ENCODE peak calls at places on chromosomes 11 and 22, in six cellular contexts. B, A, V, H, X and U are unnamed samples.

GRCh38 chr11:101126551-101127347 is 2.9 kb downstream of the PGR start:
- DNase-seq in B (no peak), A (no peak), V (no peak), H (peak), X (peak), U (no peak)

GRCh38 chr11:115255006-115255762 is 249.0 kb downstream of the CADM1 start:
- DNase-seq in B (no peak), A (no peak), V (no peak), H (no peak), X (no peak), U (no peak)

GRCh38 chr22:24187731-24188644 is 6.7 kb downstream of the SUSD2 start:
- DNase-seq in B (no peak), A (no peak), V (no peak), H (no peak), X (no peak), U (no peak)

GRCh38 chr11:24239016-24239720 is 257.7 kb upstream of the LUZP2 start:
- DNase-seq in B (no peak), A (no peak), V (no peak), H (no peak), X (peak), U (no peak)

GRCh38 chr11:126166413-126166812 is 45.0 kb downstream of the RPUSD4 start:
- DNase-seq in B (no peak), A (no peak), V (no peak), H (no peak), X (no peak), U (no peak)

GRCh38 chr11:132028380-132029240 is 658.2 kb downstream of the NTM start:
- DNase-seq in B (no peak), A (peak), V (no peak), H (peak), X (peak), U (no peak)

GRCh38 chr11:119210035-119210434 is 3.9 kb downstream of the CBL start:
- DNase-seq in B (no peak), A (no peak), V (no peak), H (no peak), X (no peak), U (no peak)

GRCh38 chr11:113496026-113496651 is 20.9 kb upstream of the DRD2 start:
- DNase-seq in B (no peak), A (no peak), V (no peak), H (no peak), X (no peak), U (no peak)

GRCh38 chr11:27227744-27228143 is 135.3 kb downstream of the CCDC34 start:
- DNase-seq in B (no peak), A (no peak), V (no peak), H (no peak), X (no peak), U (peak)

GRCh38 chr11:19253149-19253540 is 12.4 kb upstream of the E2F8 start:
- DNase-seq in B (no peak), A (peak), V (no peak), H (no peak), X (peak), U (peak)

GRCh38 chr22:37274380-37274862 is 7.9 kb upstream of the CYTH4 start:
- DNase-seq in B (no peak), A (no peak), V (no peak), H (no peak), X (no peak), U (no peak)

GRCh38 chr11:96162816-96163499 is 180.0 kb downstream of the MAML2 start:
- DNase-seq in B (no peak), A (no peak), V (no peak), H (no peak), X (peak), U (no peak)

GRCh38 chr11:10891321-10891720 is 33.5 kb upstream of the ZBED5 start:
- DNase-seq in B (no peak), A (no peak), V (no peak), H (no peak), X (no peak), U (no peak)

GRCh38 chr11:40314327-40314726 is 1145.1 kb downstream of the LRRC4C start:
- DNase-seq in B (no peak), A (no peak), V (no peak), H (no peak), X (no peak), U (no peak)

GRCh38 chr11:2572491-2573239 is 127.1 kb downstream of the KCNQ1OT1 start:
- DNase-seq in B (no peak), A (no peak), V (no peak), H (no peak), X (no peak), U (no peak)

GRCh38 chr22:26589367-26589844 is 526 bp downstream of the TPST2 start:
- DNase-seq in B (no peak), A (no peak), V (no peak), H (no peak), X (peak), U (no peak)

GRCh38 chr11:57639321-57640067 is 10.2 kb downstream of the YPEL4 start:
- DNase-seq in B (no peak), A (no peak), V (no peak), H (peak), X (peak), U (peak)

GRCh38 chr22:49291781-49292180 is 535.9 kb downstream of the BRD1 start:
- DNase-seq in B (no peak), A (no peak), V (no peak), H (no peak), X (no peak), U (no peak)

GRCh38 chr11:61897387-61898246 is 6.3 kb upstream of the FADS3 start:
- DNase-seq in B (peak), A (peak), V (no peak), H (peak), X (peak), U (peak)

GRCh38 chr11:72352859-72353551 is 81.3 kb downstream of the CLPB start:
- DNase-seq in B (no peak), A (peak), V (peak), H (no peak), X (peak), U (no peak)

GRCh38 chr11:60950933-60951610 is 904 bp downstream of the SLC15A3 start:
- DNase-seq in B (no peak), A (no peak), V (no peak), H (no peak), X (peak), U (no peak)

GRCh38 chr11:79592441-79593223 is 151.8 kb upstream of the TENM4 start:
- DNase-seq in B (no peak), A (no peak), V (no peak), H (no peak), X (no peak), U (no peak)

GRCh38 chr22:19691721-19692341 is 22.5 kb upstream of the SEPTIN5 start:
- DNase-seq in B (no peak), A (no peak), V (no peak), H (no peak), X (peak), U (no peak)

GRCh38 chr11:69686452-69686851 is 11.3 kb upstream of the LTO1 start:
- DNase-seq in B (no peak), A (no peak), V (no peak), H (no peak), X (no peak), U (no peak)

GRCh38 chr22:21698430-21699329 is 32.9 kb downstream of the PPIL2 start:
- DNase-seq in B (no peak), A (no peak), V (no peak), H (no peak), X (peak), U (no peak)

GRCh38 chr22:16594026-16594425 is 1.4 kb upstream of the CCT8L2 start:
- DNase-seq in B (no peak), A (no peak), V (no peak), H (no peak), X (no peak), U (no peak)

GRCh38 chr11:77471520-77472234 is 2.2 kb downstream of the PAK1 start:
- DNase-seq in B (no peak), A (peak), V (peak), H (no peak), X (peak), U (peak)

GRCh38 chr22:43011079-43011478 is 3.9 kb downstream of the PACSIN2 start:
- DNase-seq in B (no peak), A (no peak), V (no peak), H (no peak), X (no peak), U (no peak)

GRCh38 chr22:33715221-33715620 is 205.1 kb downstream of the LARGE1 start:
- DNase-seq in B (no peak), A (no peak), V (no peak), H (no peak), X (no peak), U (no peak)